ENCODE peak calls at places on chromosome 19, in nine cellular contexts. One of them, this sample, is unnamed.

GRCh38 chr19:16378291-16378889 is 53.8 kb downstream of the KLF2 start:
- DNase-seq in ascending aorta: no peak
- DNase-seq in mesothelial cell of epicardium: no peak
- DNase-seq in HL-60: no peak
- DNase-seq in left ventricle myocardium inferior: no peak
- DNase-seq in nephron progenitor cell: no peak
- DNase-seq in PC-3: no peak
- DNase-seq in cardiac muscle cell: no peak
- DNase-seq in bronchial epithelial cell: no peak
- DNase-seq in this sample: no peak

GRCh38 chr19:6045108-6045507 is 65.2 kb downstream of the RFX2 start:
- DNase-seq in mesothelial cell of epicardium: no peak
- DNase-seq in PC-3: no peak
- DNase-seq in cardiac muscle cell: no peak
- DNase-seq in ascending aorta: no peak
- DNase-seq in bronchial epithelial cell: no peak
- DNase-seq in left ventricle myocardium inferior: no peak
- DNase-seq in HL-60: no peak
- DNase-seq in nephron progenitor cell: no peak
- DNase-seq in this sample: no peak

GRCh38 chr19:11410682-11411081 is 8.4 kb downstream of the RGL3 start:
- DNase-seq in left ventricle myocardium inferior: no peak
- DNase-seq in bronchial epithelial cell: peak
- DNase-seq in cardiac muscle cell: no peak
- DNase-seq in ascending aorta: no peak
- DNase-seq in PC-3: peak
- DNase-seq in HL-60: no peak
- DNase-seq in mesothelial cell of epicardium: no peak
- DNase-seq in nephron progenitor cell: no peak
- DNase-seq in this sample: no peak

GRCh38 chr19:15251749-15252397 is 19.6 kb upstream of the EPHX3 start:
- DNase-seq in ascending aorta: peak
- DNase-seq in PC-3: peak
- DNase-seq in left ventricle myocardium inferior: peak
- DNase-seq in mesothelial cell of epicardium: peak
- DNase-seq in nephron progenitor cell: peak
- DNase-seq in bronchial epithelial cell: peak
- DNase-seq in HL-60: no peak
- DNase-seq in cardiac muscle cell: peak
- DNase-seq in this sample: peak

GRCh38 chr19:15452111-15453047 is 2.6 kb upstream of the WIZ start:
- DNase-seq in nephron progenitor cell: peak
- DNase-seq in cardiac muscle cell: peak
- DNase-seq in mesothelial cell of epicardium: peak
- DNase-seq in HL-60: no peak
- DNase-seq in left ventricle myocardium inferior: peak
- DNase-seq in ascending aorta: peak
- DNase-seq in bronchial epithelial cell: peak
- DNase-seq in PC-3: peak
- DNase-seq in this sample: peak

GRCh38 chr19:18850560-18851375 is 19.0 kb downstream of the UPF1 start:
- DNase-seq in PC-3: no peak
- DNase-seq in ascending aorta: no peak
- DNase-seq in cardiac muscle cell: no peak
- DNase-seq in HL-60: no peak
- DNase-seq in nephron progenitor cell: peak
- DNase-seq in mesothelial cell of epicardium: no peak
- DNase-seq in left ventricle myocardium inferior: no peak
- DNase-seq in bronchial epithelial cell: peak
- DNase-seq in this sample: no peak

GRCh38 chr19:19416280-19416679 is 10.8 kb downstream of the GATAD2A start:
- DNase-seq in bronchial epithelial cell: no peak
- DNase-seq in HL-60: no peak
- DNase-seq in nephron progenitor cell: no peak
- DNase-seq in cardiac muscle cell: no peak
- DNase-seq in PC-3: no peak
- DNase-seq in left ventricle myocardium inferior: no peak
- DNase-seq in ascending aorta: no peak
- DNase-seq in mesothelial cell of epicardium: no peak
- DNase-seq in this sample: no peak

GRCh38 chr19:18591735-18592385 is 3.3 kb downstream of the REX1BD start:
- DNase-seq in cardiac muscle cell: no peak
- DNase-seq in PC-3: no peak
- DNase-seq in HL-60: no peak
- DNase-seq in nephron progenitor cell: no peak
- DNase-seq in bronchial epithelial cell: no peak
- DNase-seq in ascending aorta: no peak
- DNase-seq in mesothelial cell of epicardium: no peak
- DNase-seq in left ventricle myocardium inferior: no peak
- DNase-seq in this sample: no peak

GRCh38 chr19:17048885-17049453 is 22.4 kb upstream of the CPAMD8 start:
- DNase-seq in PC-3: no peak
- DNase-seq in cardiac muscle cell: no peak
- DNase-seq in bronchial epithelial cell: no peak
- DNase-seq in HL-60: no peak
- DNase-seq in left ventricle myocardium inferior: no peak
- DNase-seq in nephron progenitor cell: no peak
- DNase-seq in ascending aorta: no peak
- DNase-seq in mesothelial cell of epicardium: no peak
- DNase-seq in this sample: no peak

GRCh38 chr19:11506101-11506555 is 489 bp upstream of the ZNF653 start:
- DNase-seq in HL-60: no peak
- DNase-seq in ascending aorta: no peak
- DNase-seq in bronchial epithelial cell: no peak
- DNase-seq in left ventricle myocardium inferior: no peak
- DNase-seq in PC-3: no peak
- DNase-seq in nephron progenitor cell: no peak
- DNase-seq in mesothelial cell of epicardium: no peak
- DNase-seq in cardiac muscle cell: no peak
- DNase-seq in this sample: no peak

GRCh38 chr19:1012334-1012733 is 8.6 kb downstream of the TMEM259 start:
- DNase-seq in nephron progenitor cell: no peak
- DNase-seq in left ventricle myocardium inferior: peak
- DNase-seq in bronchial epithelial cell: no peak
- DNase-seq in mesothelial cell of epicardium: no peak
- DNase-seq in cardiac muscle cell: no peak
- DNase-seq in PC-3: no peak
- DNase-seq in HL-60: no peak
- DNase-seq in ascending aorta: no peak
- DNase-seq in this sample: peak

GRCh38 chr19:42316223-42317211 is 3.4 kb downstream of the TMEM145 start:
- DNase-seq in bronchial epithelial cell: no peak
- DNase-seq in ascending aorta: no peak
- DNase-seq in left ventricle myocardium inferior: no peak
- DNase-seq in mesothelial cell of epicardium: no peak
- DNase-seq in HL-60: peak
- DNase-seq in nephron progenitor cell: no peak
- DNase-seq in PC-3: no peak
- DNase-seq in cardiac muscle cell: peak
- DNase-seq in this sample: no peak

GRCh38 chr19:6250909-6251308 is 28.9 kb downstream of the MLLT1 start:
- DNase-seq in mesothelial cell of epicardium: no peak
- DNase-seq in HL-60: no peak
- DNase-seq in left ventricle myocardium inferior: no peak
- DNase-seq in PC-3: no peak
- DNase-seq in nephron progenitor cell: no peak
- DNase-seq in cardiac muscle cell: no peak
- DNase-seq in ascending aorta: no peak
- DNase-seq in bronchial epithelial cell: no peak
- DNase-seq in this sample: no peak

GRCh38 chr19:18366027-18366435 is 19.9 kb upstream of the GDF15 start:
- DNase-seq in ascending aorta: no peak
- DNase-seq in PC-3: no peak
- DNase-seq in mesothelial cell of epicardium: no peak
- DNase-seq in bronchial epithelial cell: peak
- DNase-seq in HL-60: no peak
- DNase-seq in left ventricle myocardium inferior: no peak
- DNase-seq in cardiac muscle cell: no peak
- DNase-seq in nephron progenitor cell: no peak
- DNase-seq in this sample: no peak

GRCh38 chr19:5661483-5661882 is 18.8 kb downstream of the MICOS13 start:
- DNase-seq in nephron progenitor cell: no peak
- DNase-seq in PC-3: no peak
- DNase-seq in ascending aorta: no peak
- DNase-seq in HL-60: no peak
- DNase-seq in left ventricle myocardium inferior: no peak
- DNase-seq in cardiac muscle cell: no peak
- DNase-seq in bronchial epithelial cell: no peak
- DNase-seq in mesothelial cell of epicardium: no peak
- DNase-seq in this sample: no peak

GRCh38 chr19:45640849-45641273 is 1.7 kb upstream of the EML2 start:
- DNase-seq in HL-60: no peak
- DNase-seq in mesothelial cell of epicardium: peak
- DNase-seq in left ventricle myocardium inferior: no peak
- DNase-seq in nephron progenitor cell: peak
- DNase-seq in PC-3: peak
- DNase-seq in bronchial epithelial cell: peak
- DNase-seq in ascending aorta: no peak
- DNase-seq in cardiac muscle cell: no peak
- DNase-seq in this sample: no peak

GRCh38 chr19:11657307-11657706 is 60.0 kb downstream of the ZNF627 start:
- DNase-seq in ascending aorta: no peak
- DNase-seq in mesothelial cell of epicardium: no peak
- DNase-seq in bronchial epithelial cell: no peak
- DNase-seq in PC-3: no peak
- DNase-seq in nephron progenitor cell: no peak
- DNase-seq in cardiac muscle cell: peak
- DNase-seq in left ventricle myocardium inferior: no peak
- DNase-seq in HL-60: no peak
- DNase-seq in this sample: no peak

GRCh38 chr19:41321600-41322270 is 11.8 kb downstream of the CCDC97 start:
- DNase-seq in mesothelial cell of epicardium: no peak
- DNase-seq in ascending aorta: no peak
- DNase-seq in HL-60: no peak
- DNase-seq in bronchial epithelial cell: no peak
- DNase-seq in left ventricle myocardium inferior: no peak
- DNase-seq in cardiac muscle cell: peak
- DNase-seq in PC-3: peak
- DNase-seq in nephron progenitor cell: peak
- DNase-seq in this sample: peak

GRCh38 chr19:47757617-47758432 is 12.5 kb downstream of the NOP53 start:
- DNase-seq in nephron progenitor cell: no peak
- DNase-seq in PC-3: no peak
- DNase-seq in bronchial epithelial cell: no peak
- DNase-seq in cardiac muscle cell: no peak
- DNase-seq in mesothelial cell of epicardium: no peak
- DNase-seq in left ventricle myocardium inferior: no peak
- DNase-seq in ascending aorta: no peak
- DNase-seq in HL-60: no peak
- DNase-seq in this sample: no peak

GRCh38 chr19:36449059-36449670 is 30.7 kb upstream of the ZFP82 start:
- DNase-seq in HL-60: no peak
- DNase-seq in nephron progenitor cell: no peak
- DNase-seq in left ventricle myocardium inferior: no peak
- DNase-seq in mesothelial cell of epicardium: no peak
- DNase-seq in PC-3: no peak
- DNase-seq in cardiac muscle cell: no peak
- DNase-seq in ascending aorta: no peak
- DNase-seq in bronchial epithelial cell: no peak
- DNase-seq in this sample: no peak

DNA sequence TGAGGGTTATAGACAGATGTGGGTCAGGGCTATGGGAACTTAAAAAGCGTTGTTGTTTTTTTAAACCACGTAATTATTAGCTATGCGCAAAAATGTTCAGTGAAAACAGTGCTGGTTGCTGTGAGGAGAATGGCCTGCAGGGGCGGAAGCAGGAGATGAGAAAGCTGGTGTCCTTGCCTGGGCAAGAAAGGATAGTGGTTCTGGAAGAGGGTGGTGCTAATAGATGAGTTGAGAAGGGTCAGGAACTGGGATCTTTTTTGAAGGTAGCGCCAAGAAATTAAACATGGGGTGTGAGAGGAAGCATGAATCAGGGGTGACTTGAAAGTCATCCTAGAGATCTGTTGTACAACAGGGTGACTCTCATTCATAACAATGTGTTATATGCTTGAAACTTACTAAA is 4.8 kb upstream of the SMG9 start:
- DNase-seq in ascending aorta: no peak
- DNase-seq in nephron progenitor cell: no peak
- DNase-seq in cardiac muscle cell: peak
- DNase-seq in HL-60: no peak
- DNase-seq in PC-3: peak
- DNase-seq in left ventricle myocardium inferior: no peak
- DNase-seq in mesothelial cell of epicardium: no peak
- DNase-seq in bronchial epithelial cell: peak
- DNase-seq in this sample: no peak
- TF ChIP-seq CTCF in ascending aorta: no peak
- TF ChIP-seq CTCF in nephron progenitor cell: no peak
- TF ChIP-seq CTCF in cardiac muscle cell: peak
- TF ChIP-seq CTCF in HL-60: no peak
- TF ChIP-seq CTCF in PC-3: peak
- TF ChIP-seq CTCF in left ventricle myocardium inferior: no peak
- TF ChIP-seq CTCF in mesothelial cell of epicardium: no peak
- TF ChIP-seq CTCF in bronchial epithelial cell: peak
- TF ChIP-seq CTCF in this sample: no peak

DNA sequence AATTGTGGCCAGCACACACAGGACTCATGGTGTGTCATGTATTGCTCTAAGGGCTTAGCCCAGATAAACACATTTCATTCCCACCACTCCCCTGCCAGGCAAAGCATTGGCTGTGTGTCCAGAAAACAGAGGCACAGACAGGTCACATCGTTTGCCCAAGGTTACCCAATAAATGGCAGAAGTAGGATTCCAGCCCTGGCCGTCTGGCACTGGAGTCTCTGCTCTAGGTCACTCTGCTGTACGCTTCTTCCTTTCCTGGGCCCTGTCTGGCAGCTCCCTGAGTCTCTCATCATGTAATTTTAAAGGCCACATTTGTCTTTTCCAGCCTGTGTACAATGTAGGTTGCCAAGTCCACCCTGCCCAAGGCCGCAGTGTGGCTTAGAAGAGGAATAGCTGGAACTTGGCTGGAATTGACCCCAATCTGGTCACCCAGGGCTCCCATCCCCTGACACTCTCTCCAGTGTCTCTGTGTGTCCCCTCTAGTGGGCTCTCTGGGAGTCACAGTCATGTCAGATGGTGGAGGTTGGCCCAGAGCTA is 264.5 kb upstream of the TSHZ3 start:
- DNase-seq in ascending aorta: no peak
- DNase-seq in nephron progenitor cell: no peak
- DNase-seq in cardiac muscle cell: no peak
- DNase-seq in left ventricle myocardium inferior: peak
- DNase-seq in mesothelial cell of epicardium: no peak
- DNase-seq in PC-3: no peak
- DNase-seq in bronchial epithelial cell: no peak
- DNase-seq in HL-60: no peak
- DNase-seq in this sample: no peak
- TF ChIP-seq CTCF in ascending aorta: no peak
- TF ChIP-seq CTCF in nephron progenitor cell: no peak
- TF ChIP-seq CTCF in cardiac muscle cell: no peak
- TF ChIP-seq CTCF in left ventricle myocardium inferior: no peak
- TF ChIP-seq CTCF in mesothelial cell of epicardium: no peak
- TF ChIP-seq CTCF in PC-3: no peak
- TF ChIP-seq CTCF in bronchial epithelial cell: no peak
- TF ChIP-seq CTCF in HL-60: no peak
- TF ChIP-seq CTCF in this sample: no peak

GRCh38 chr19:13583753-13584152 is 77.5 kb upstream of the CACNA1A start:
- DNase-seq in cardiac muscle cell: no peak
- DNase-seq in bronchial epithelial cell: no peak
- DNase-seq in nephron progenitor cell: no peak
- DNase-seq in left ventricle myocardium inferior: no peak
- DNase-seq in mesothelial cell of epicardium: no peak
- DNase-seq in HL-60: no peak
- DNase-seq in PC-3: no peak
- DNase-seq in ascending aorta: no peak
- DNase-seq in this sample: no peak
- TF ChIP-seq CTCF in cardiac muscle cell: no peak
- TF ChIP-seq CTCF in bronchial epithelial cell: no peak
- TF ChIP-seq CTCF in nephron progenitor cell: no peak
- TF ChIP-seq CTCF in left ventricle myocardium inferior: no peak
- TF ChIP-seq CTCF in mesothelial cell of epicardium: no peak
- TF ChIP-seq CTCF in HL-60: no peak
- TF ChIP-seq CTCF in PC-3: no peak
- TF ChIP-seq CTCF in ascending aorta: no peak
- TF ChIP-seq CTCF in this sample: no peak

GRCh38 chr19:4506449-4507149 is 11.7 kb downstream of the PLIN4 start:
- DNase-seq in HL-60: peak
- DNase-seq in PC-3: peak
- DNase-seq in nephron progenitor cell: no peak
- DNase-seq in ascending aorta: no peak
- DNase-seq in mesothelial cell of epicardium: no peak
- DNase-seq in bronchial epithelial cell: peak
- DNase-seq in cardiac muscle cell: peak
- DNase-seq in left ventricle myocardium inferior: no peak
- DNase-seq in this sample: no peak
- TF ChIP-seq CTCF in HL-60: no peak
- TF ChIP-seq CTCF in PC-3: no peak
- TF ChIP-seq CTCF in nephron progenitor cell: no peak
- TF ChIP-seq CTCF in ascending aorta: no peak
- TF ChIP-seq CTCF in mesothelial cell of epicardium: no peak
- TF ChIP-seq CTCF in bronchial epithelial cell: no peak
- TF ChIP-seq CTCF in cardiac muscle cell: no peak
- TF ChIP-seq CTCF in left ventricle myocardium inferior: no peak
- TF ChIP-seq CTCF in this sample: no peak